ENCODE peak calls at places on chromosomes 3 and 15, in five cellular contexts. T is RWPE2, C is uterus, Z is GM23248, I is neural progenitor cell. L is an unnamed sample.

GRCh38 chr15:78098131-78098755 is 5.9 kb downstream of the SH2D7 start:
- DNase-seq in I (no peak), C (no peak), Z (no peak), T (peak), L (no peak)

GRCh38 chr3:175422744-175423143 is 563.6 kb downstream of the NAALADL2 start:
- DNase-seq in T (no peak), I (peak), Z (no peak), C (no peak), L (no peak)

GRCh38 chr15:89085289-89085906 is 2.9 kb upstream of the ABHD2 start:
- DNase-seq in C (no peak), T (no peak), I (no peak), Z (no peak), L (no peak)

GRCh38 chr15:74892313-74892712 is 2.5 kb downstream of the MPI start:
- DNase-seq in C (no peak), T (no peak), I (no peak), Z (no peak), L (no peak)

GRCh38 chr15:73841756-73842590 is 31.4 kb upstream of the TBC1D21 start:
- DNase-seq in I (peak), T (peak), Z (peak), C (no peak), L (no peak)

GRCh38 chr15:41903782-41904181 is 9.9 kb upstream of the SPTBN5 start:
- DNase-seq in I (no peak), C (no peak), Z (no peak), T (no peak), L (no peak)

GRCh38 chr15:64574220-64574994 is 114.0 kb downstream of the ZNF609 start:
- DNase-seq in Z (peak), T (no peak), C (no peak), I (no peak), L (no peak)

GRCh38 chr3:180274536-180274935 is 237.8 kb upstream of the PEX5L start:
- DNase-seq in Z (no peak), T (no peak), C (no peak), I (no peak), L (no peak)

GRCh38 chr3:103440539-103441113 is 1005.8 kb downstream of the ZPLD1 start:
- DNase-seq in Z (no peak), T (no peak), C (no peak), I (peak), L (no peak)

GRCh38 chr15:89998923-89999675 is 2.0 kb upstream of the ZNF710 start:
- DNase-seq in I (no peak), T (no peak), Z (no peak), C (no peak), L (no peak)

GRCh38 chr3:72050771-72051170 is 265.8 kb upstream of the PROK2 start:
- DNase-seq in Z (no peak), T (no peak), I (no peak), C (no peak), L (no peak)

GRCh38 chr15:36373549-36373948 is 205.9 kb upstream of the CDIN1 start:
- DNase-seq in C (no peak), T (no peak), I (no peak), Z (no peak), L (no peak)

GRCh38 chr3:66253790-66254620 is 33.2 kb downstream of the SLC25A26 start:
- DNase-seq in C (no peak), I (peak), T (no peak), Z (peak), L (no peak)

GRCh38 chr3:56190906-56191305 is 277.4 kb downstream of the ERC2 start:
- DNase-seq in T (no peak), I (no peak), C (no peak), Z (no peak), L (no peak)

GRCh38 chr15:66287461-66288055 is 5.8 kb upstream of the DIS3L start:
- DNase-seq in I (peak), T (no peak), C (no peak), Z (peak), L (no peak)

GRCh38 chr15:68326711-68327412 is 49.3 kb downstream of the FEM1B start:
- DNase-seq in I (no peak), Z (no peak), T (no peak), C (no peak), L (no peak)

GRCh38 chr3:143951351-143951971 is 20.2 kb upstream of the DIPK2A start:
- DNase-seq in Z (peak), C (no peak), I (peak), T (no peak), L (no peak)

GRCh38 chr3:36792342-36792741 is 28.0 kb upstream of the DCLK3 start:
- DNase-seq in I (peak), T (no peak), C (no peak), Z (peak), L (no peak)

GRCh38 chr3:123447749-123448502 is 964 bp downstream of the ADCY5 start:
- DNase-seq in Z (peak), T (no peak), C (peak), I (peak), L (no peak)

GRCh38 chr15:63940956-63941620 is 105.2 kb downstream of the DAPK2 start:
- DNase-seq in I (no peak), Z (no peak), C (no peak), T (no peak), L (no peak)

GRCh38 chr15:60390931-60391501 is 6.8 kb downstream of the ANXA2 start:
- DNase-seq in C (no peak), T (peak), Z (peak), I (peak), L (no peak)

GRCh38 chr3:47394867-47395266 is 14.0 kb downstream of the PTPN23 start:
- DNase-seq in T (no peak), C (no peak), Z (no peak), I (no peak), L (no peak)
- H3K27ac ChIP-seq in T (no peak), C (no peak), Z (no peak), I (no peak), L (no peak)

GRCh38 chr3:183807881-183808280 is 17.5 kb downstream of the MAP6D1 start:
- DNase-seq in T (peak), C (no peak), Z (no peak), I (no peak), L (no peak)
- H3K27ac ChIP-seq in T (no peak), C (no peak), Z (no peak), I (no peak), L (peak)

DNA sequence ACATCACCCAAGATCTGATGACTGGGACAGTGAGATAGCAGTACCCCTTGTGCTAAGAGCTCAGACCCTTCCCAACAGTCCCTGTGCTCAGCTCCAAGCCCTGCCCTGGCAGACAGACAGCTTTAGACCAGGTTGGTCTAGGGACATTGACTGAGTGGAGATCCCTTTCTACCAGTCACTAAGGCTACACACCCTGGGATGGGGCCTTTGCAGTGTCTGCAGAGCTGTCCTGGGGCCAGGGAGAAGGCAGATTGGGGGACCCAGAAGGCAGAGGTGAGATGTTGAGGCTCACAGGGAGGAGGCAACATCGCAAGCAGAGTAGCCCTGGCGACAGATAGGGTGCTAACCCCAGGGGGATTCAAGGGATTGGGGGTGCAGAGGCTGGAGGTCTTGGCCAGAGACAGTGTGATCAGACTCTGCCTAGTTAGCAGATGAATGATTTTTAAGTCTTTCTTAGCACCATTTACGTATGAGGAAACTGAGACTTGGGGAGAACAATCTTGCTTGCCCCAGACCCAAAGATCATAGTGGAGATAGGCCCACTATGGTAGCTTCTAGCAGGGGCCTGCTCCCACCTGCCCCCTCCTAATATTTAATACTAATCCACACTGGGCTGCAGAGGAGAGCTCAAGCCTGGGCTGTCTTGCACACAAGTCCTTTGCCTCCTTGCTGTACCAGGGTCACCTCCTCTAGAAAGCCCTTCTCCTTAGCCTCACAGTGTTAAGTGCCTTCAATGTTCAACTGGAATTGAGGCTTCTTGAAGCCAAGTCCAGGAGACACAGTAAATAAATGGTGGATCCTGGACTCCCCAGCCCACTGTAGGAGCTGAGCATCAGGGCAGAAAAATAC is 32.6 kb downstream of the HMCES start:
- DNase-seq in T (no peak), Z (no peak), I (no peak), C (no peak), L (no peak)
- H3K27ac ChIP-seq in T (peak), Z (no peak), I (no peak), C (no peak), L (no peak)

DNA sequence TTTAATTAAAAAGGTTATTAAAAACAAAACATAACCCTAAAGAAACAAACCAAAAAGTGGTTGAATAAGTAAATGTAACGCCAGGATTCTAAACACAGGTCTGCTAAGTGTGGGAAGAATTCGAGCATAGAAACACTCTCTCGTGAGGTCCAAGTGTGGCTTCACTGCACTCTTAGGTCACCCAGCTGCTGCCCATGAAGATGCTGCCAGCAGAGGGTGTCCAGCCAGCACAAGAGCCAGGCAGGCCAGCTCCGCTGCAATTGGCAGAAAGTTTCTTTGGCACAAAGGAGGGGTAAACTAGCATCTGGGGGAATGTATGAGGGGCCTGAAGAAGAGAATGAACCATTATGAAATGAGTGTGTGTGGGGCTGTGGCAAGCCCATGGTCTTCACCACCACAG is 215.7 kb upstream of the FEZF2 start:
- DNase-seq in I (no peak), Z (no peak), C (no peak), T (no peak), L (peak)
- H3K27ac ChIP-seq in I (no peak), Z (no peak), C (no peak), T (peak), L (no peak)

GRCh38 chr15:101198031-101198430 is 53.8 kb downstream of the CHSY1 start:
- DNase-seq in C (no peak), Z (no peak), I (no peak), T (no peak), L (no peak)
- H3K27ac ChIP-seq in C (no peak), Z (peak), I (no peak), T (peak), L (no peak)

GRCh38 chr3:6018456-6018855 is 830.9 kb downstream of the EDEM1 start:
- DNase-seq in Z (no peak), T (no peak), C (no peak), I (no peak), L (no peak)
- H3K27ac ChIP-seq in Z (no peak), T (no peak), C (no peak), I (no peak), L (no peak)

GRCh38 chr3:125126323-125126722 is 70.5 kb upstream of the HEG1 start:
- DNase-seq in C (no peak), Z (peak), T (no peak), I (no peak), L (no peak)

GRCh38 chr3:125128861-125129501 is 73.2 kb upstream of the HEG1 start:
- DNase-seq in Z (peak), C (no peak), T (no peak), I (no peak), L (no peak)

GRCh38 chr3:125123455-125123854 is 67.7 kb upstream of the HEG1 start:
- DNase-seq in Z (peak), C (no peak), T (no peak), I (no peak), L (no peak)

GRCh38 chr3:125123906-125124305 is 68.1 kb upstream of the HEG1 start:
- DNase-seq in C (no peak), Z (peak), I (no peak), T (no peak), L (no peak)

GRCh38 chr3:125125822-125126245 is 70.0 kb upstream of the HEG1 start:
- DNase-seq in T (no peak), I (no peak), Z (peak), C (no peak), L (no peak)
- H3K27ac ChIP-seq in T (peak), I (no peak), Z (peak), C (no peak), L (no peak)

GRCh38 chr3:126751611-126752302 is 47.7 kb downstream of the CHCHD6 start:
- DNase-seq in Z (no peak), T (no peak), C (no peak), I (no peak), L (no peak)
- H3K27ac ChIP-seq in Z (no peak), T (peak), C (no peak), I (no peak), L (no peak)

L was measured in substantia nigra.